ENCODE peak calls at places on chromosome 1, in seven cellular contexts. B is upper lobe of left lung, M is adrenal gland, T is heart left ventricle, Z is prostate gland, D is body of pancreas, H is vagina. V is an unnamed sample.
A peak's percentile ranks its signal among the peaks of the same experiment; 100 is the strongest.

GRCh38 chr1:43766818-43767525 is 59.6 kb downstream of the ST3GAL3 start:
- DNase-seq in B (no peak), M (no peak), T (no peak), Z (no peak), D (no peak), H (no peak), V (no peak)

GRCh38 chr1:214660190-214660589 is 57.2 kb downstream of the CENPF start:
- DNase-seq in B (no peak), M (no peak), T (no peak), Z (no peak), D (no peak), H (no peak), V (no peak)

GRCh38 chr1:31694069-31694909 is 9.5 kb downstream of the COL16A1 start:
- DNase-seq in B (no peak), M (no peak), T (no peak), Z (no peak), D (no peak), H (no peak), V (no peak)

GRCh38 chr1:175129997-175130648 is 62.5 kb downstream of the KIAA0040 start:
- DNase-seq in B (no peak), M (no peak), T (peak; percentile 31), Z (no peak), D (no peak), H (no peak), V (no peak)

GRCh38 chr1:110337704-110338199 is 1.4 kb upstream of the RBM15 start:
- DNase-seq in B (peak; percentile 58), M (peak; percentile 59), T (peak; percentile 45), Z (peak; percentile 33), D (peak; percentile 66), H (no peak), V (peak; percentile 31)

GRCh38 chr1:27363766-27364695 is 2.7 kb downstream of the MAP3K6 start:
- DNase-seq in B (no peak), M (no peak), T (no peak), Z (no peak), D (no peak), H (no peak), V (no peak)

GRCh38 chr1:1298861-1299685 is 8.7 kb downstream of the ACAP3 start:
- DNase-seq in B (no peak), M (no peak), T (no peak), Z (no peak), D (no peak), H (no peak), V (no peak)

GRCh38 chr1:52032785-52033131 is 852 bp downstream of the KTI12 start:
- DNase-seq in B (peak; percentile 64), M (peak; percentile 42), T (peak; percentile 29), Z (peak; percentile 25), D (peak; percentile 37), H (no peak), V (peak; percentile 19)

GRCh38 chr1:41882068-41882477 is 36.6 kb downstream of the HIVEP3 start:
- DNase-seq in B (no peak), M (no peak), T (no peak), Z (peak; percentile 82), D (peak; percentile 49), H (no peak), V (no peak)

GRCh38 chr1:33763406-33763805 is 100.5 kb upstream of the HMGB4 start:
- DNase-seq in B (no peak), M (no peak), T (no peak), Z (no peak), D (no peak), H (no peak), V (no peak)

GRCh38 chr1:89525169-89525855 is 683 bp downstream of the LRRC8B start:
- DNase-seq in B (peak; percentile 68), M (peak; percentile 56), T (peak; percentile 45), Z (peak; percentile 36), D (no peak), H (no peak), V (peak; percentile 20)

GRCh38 chr1:100423832-100424337 is 71.6 kb downstream of the CDC14A start:
- DNase-seq in B (no peak), M (no peak), T (no peak), Z (no peak), D (no peak), H (no peak), V (no peak)

GRCh38 chr1:9597361-9598315 is 8.9 kb downstream of the TMEM201 start:
- DNase-seq in B (no peak), M (no peak), T (no peak), Z (no peak), D (no peak), H (no peak), V (no peak)

GRCh38 chr1:224851210-224851849 is 78.1 kb upstream of the DNAH14 start:
- DNase-seq in B (peak; percentile 71), M (peak; percentile 51), T (peak; percentile 33), Z (peak; percentile 58), D (peak; percentile 77), H (no peak), V (no peak)

GRCh38 chr1:228350831-228351781 is 55.5 kb downstream of the TRIM11 start:
- DNase-seq in B (no peak), M (no peak), T (no peak), Z (no peak), D (no peak), H (no peak), V (peak; percentile 11)

GRCh38 chr1:38209986-38210385 is 163.4 kb upstream of the POU3F1 start:
- DNase-seq in B (no peak), M (no peak), T (peak; percentile 26), Z (no peak), D (no peak), H (no peak), V (no peak)

GRCh38 chr1:47893412-47893811 is 103.8 kb downstream of the TRABD2B start:
- DNase-seq in B (no peak), M (no peak), T (no peak), Z (no peak), D (no peak), H (no peak), V (no peak)

GRCh38 chr1:201485184-201485774 is 16.3 kb upstream of the PHLDA3 start:
- DNase-seq in B (no peak), M (no peak), T (no peak), Z (no peak), D (no peak), H (no peak), V (no peak)

GRCh38 chr1:108080448-108080847 is 115.5 kb upstream of the VAV3 start:
- DNase-seq in B (no peak), M (no peak), T (no peak), Z (no peak), D (no peak), H (no peak), V (no peak)

GRCh38 chr1:51636765-51637522 is 20.1 kb downstream of the OSBPL9 start:
- DNase-seq in B (no peak), M (peak; percentile 48), T (no peak), Z (no peak), D (no peak), H (no peak), V (peak; percentile 63)

GRCh38 chr1:43621386-43621785 is 28.6 kb upstream of the KDM4A start:
- DNase-seq in B (no peak), M (no peak), T (no peak), Z (no peak), D (no peak), H (no peak), V (no peak)

GRCh38 chr1:162856260-162856659 is 4.7 kb downstream of the CCDC190 start:
- DNase-seq in B (no peak), M (no peak), T (no peak), Z (no peak), D (no peak), H (no peak), V (no peak)

DNA sequence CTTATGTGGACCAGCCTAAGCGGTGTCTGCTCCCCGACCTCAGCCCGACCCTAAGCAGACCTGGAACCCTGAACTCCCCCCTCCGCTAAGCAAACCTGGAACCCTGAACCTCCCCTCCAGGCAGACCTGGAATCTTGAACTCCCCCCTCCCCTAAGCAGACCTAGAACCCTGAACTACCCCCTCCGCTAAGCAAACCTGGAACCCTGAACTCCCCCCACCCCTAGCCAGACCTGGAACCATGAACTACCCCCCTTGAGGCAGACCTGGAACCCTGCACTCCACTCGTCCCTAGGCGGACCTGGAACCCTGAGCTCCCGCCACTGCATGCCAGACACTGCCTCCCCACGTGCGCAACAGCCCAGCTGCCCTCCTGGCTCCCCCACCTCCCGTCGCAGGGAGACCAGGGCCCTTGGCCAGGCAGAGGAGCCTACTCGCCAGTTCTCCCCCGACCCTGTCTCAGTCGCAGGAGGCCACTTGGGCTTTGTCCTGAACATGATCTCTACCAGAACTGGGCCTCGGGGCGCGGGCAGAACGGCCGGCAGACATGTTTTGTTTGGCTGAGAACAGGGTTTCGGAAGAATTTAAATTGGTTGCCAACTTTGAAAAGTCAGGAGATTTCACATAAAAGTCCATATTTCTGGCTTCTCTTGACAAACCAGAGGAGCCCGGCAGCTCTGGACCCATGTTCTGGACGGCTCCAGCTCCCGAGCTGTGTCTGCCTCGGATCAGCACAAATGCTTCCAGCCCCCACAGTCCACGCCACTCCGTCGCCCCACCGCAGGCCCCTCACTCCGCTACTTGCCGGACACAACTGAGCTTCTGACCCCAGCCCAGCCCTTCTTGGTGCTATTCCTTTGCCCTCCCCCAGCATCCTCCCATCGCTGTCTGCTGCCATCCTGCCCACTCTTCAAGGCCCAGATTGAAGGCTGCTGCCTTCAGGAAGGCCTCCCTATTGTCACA is 9.3 kb upstream of the PLEKHG5 start:
- DNase-seq in B (no peak), M (no peak), T (no peak), Z (no peak), D (no peak), H (no peak), V (no peak)
- H3K4me3 ChIP-seq in B (no peak overlapping the region), M (no peak overlapping the region), T (no peak overlapping the region), Z (no peak overlapping the region), D (no peak overlapping the region), H (no peak overlapping the region), V (no peak overlapping the region)

GRCh38 chr1:187568067-187568466 is 739.3 kb downstream of the PLA2G4A start:
- DNase-seq in B (no peak), M (no peak), T (no peak), Z (no peak), D (no peak), H (no peak), V (no peak)
- TF ChIP-seq POLR2A in B (no peak), M (no peak), T (no peak), Z (no peak), D (no peak), H (no peak), V (no peak)

DNA sequence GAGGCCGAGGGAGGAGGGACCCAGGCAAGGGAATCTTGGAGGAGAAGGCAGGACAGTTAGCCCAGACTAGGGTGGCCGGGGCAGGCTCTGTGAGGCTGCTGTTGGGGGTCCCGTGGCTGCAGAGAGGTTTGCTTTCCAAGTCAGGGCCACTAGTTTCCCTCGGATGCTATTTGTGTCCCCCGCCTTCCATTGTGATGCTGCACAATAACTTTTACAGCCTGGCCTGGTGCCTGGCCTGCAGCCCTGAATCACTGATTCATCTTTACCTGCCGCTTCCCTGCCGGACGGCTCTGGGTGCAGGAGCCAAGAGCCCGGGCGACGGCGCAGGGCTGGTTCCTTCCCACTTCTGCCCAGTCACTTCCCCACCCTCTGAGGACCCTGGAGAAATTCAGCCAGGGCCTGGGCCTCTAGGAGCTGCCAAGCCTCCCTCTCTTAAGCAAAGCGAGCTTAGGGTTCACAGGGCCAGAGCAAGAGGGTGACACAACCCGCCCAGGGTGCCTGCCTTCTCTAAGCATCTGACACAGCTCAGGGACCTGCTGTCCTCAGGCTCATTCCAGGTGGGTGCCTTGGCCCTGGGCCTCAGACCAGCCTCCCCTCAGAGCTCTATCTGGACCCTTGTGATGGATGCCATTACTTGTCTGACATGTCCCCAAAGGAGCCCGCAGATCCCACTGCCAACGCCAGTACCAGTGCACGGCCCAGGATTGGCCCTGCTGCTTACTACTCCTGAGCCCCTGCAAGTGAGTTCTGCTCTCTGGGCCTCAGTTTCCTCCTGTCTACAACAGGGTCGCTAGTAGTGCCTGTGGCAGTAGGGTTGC is 381.1 kb upstream of the VAMP3 start:
- DNase-seq in B (no peak), M (peak; percentile 14), T (peak; percentile 42), Z (no peak), D (no peak), H (peak; percentile 95), V (no peak)
- H3K4me3 ChIP-seq in B (no peak overlapping the region), M (no peak overlapping the region), T (no peak overlapping the region), Z (no peak overlapping the region), D (no peak overlapping the region), H (no peak overlapping the region), V (no peak overlapping the region)

GRCh38 chr1:6588893-6589481 is 9.2 kb downstream of the ZBTB48 start:
- DNase-seq in B (peak; percentile 29), M (no peak), T (no peak), Z (no peak), D (no peak), H (no peak), V (no peak)
- TF ChIP-seq POLR2A in B (no peak), M (no peak), T (no peak), Z (no peak), D (no peak), H (no peak), V (no peak)

V was measured in uterus.